ENCODE peak calls at places on chromosomes 13 and 19, in eight cellular contexts. One of them, this sample, is unnamed.

GRCh38 chr19:38617764-38618589 is at the start of gene MAP4K1:
- DNase-seq in stimulated activated CD8-positive, alpha-beta memory T cell treated with anti-CD3 and anti-CD28 coated beads, Interleukin-12 subunit alpha, Interleukin-12 subunit beta, amount 100 ng/mL, for 4 hours: peak; percentile 37
- DNase-seq in T-helper 1 cell: peak; percentile 59
- DNase-seq in cardiac septum: peak; percentile 82
- DNase-seq in GM13977: peak; percentile 85
- DNase-seq in GM12864: peak; percentile 86
- DNase-seq in activated naive CD4-positive, alpha-beta T cell: peak; percentile 16
- DNase-seq in NAMALWA: peak; percentile 98
- DNase-seq in this sample: peak; percentile 45

GRCh38 chr19:38545596-38545995 is 72.2 kb downstream of the MAP4K1 start:
- DNase-seq in stimulated activated CD8-positive, alpha-beta memory T cell treated with anti-CD3 and anti-CD28 coated beads, Interleukin-12 subunit alpha, Interleukin-12 subunit beta, amount 100 ng/mL, for 4 hours: no peak
- DNase-seq in T-helper 1 cell: no peak
- DNase-seq in cardiac septum: no peak
- DNase-seq in GM13977: no peak
- DNase-seq in GM12864: no peak
- DNase-seq in activated naive CD4-positive, alpha-beta T cell: no peak
- DNase-seq in NAMALWA: no peak
- DNase-seq in this sample: no peak

GRCh38 chr19:38451036-38451435 is 17.5 kb downstream of the RYR1 start:
- DNase-seq in stimulated activated CD8-positive, alpha-beta memory T cell treated with anti-CD3 and anti-CD28 coated beads, Interleukin-12 subunit alpha, Interleukin-12 subunit beta, amount 100 ng/mL, for 4 hours: no peak
- DNase-seq in T-helper 1 cell: no peak
- DNase-seq in cardiac septum: no peak
- DNase-seq in GM13977: no peak
- DNase-seq in GM12864: no peak
- DNase-seq in activated naive CD4-positive, alpha-beta T cell: no peak
- DNase-seq in NAMALWA: no peak
- DNase-seq in this sample: no peak

GRCh38 chr19:20422216-20422615 is 143.4 kb downstream of the ZNF737 start:
- DNase-seq in stimulated activated CD8-positive, alpha-beta memory T cell treated with anti-CD3 and anti-CD28 coated beads, Interleukin-12 subunit alpha, Interleukin-12 subunit beta, amount 100 ng/mL, for 4 hours: no peak
- DNase-seq in T-helper 1 cell: no peak
- DNase-seq in cardiac septum: no peak
- DNase-seq in GM13977: no peak
- DNase-seq in GM12864: no peak
- DNase-seq in activated naive CD4-positive, alpha-beta T cell: no peak
- DNase-seq in NAMALWA: no peak
- DNase-seq in this sample: no peak

GRCh38 chr19:8155318-8155717 is 5.9 kb upstream of the FBN3 start:
- DNase-seq in stimulated activated CD8-positive, alpha-beta memory T cell treated with anti-CD3 and anti-CD28 coated beads, Interleukin-12 subunit alpha, Interleukin-12 subunit beta, amount 100 ng/mL, for 4 hours: no peak
- DNase-seq in T-helper 1 cell: no peak
- DNase-seq in cardiac septum: no peak
- DNase-seq in GM13977: no peak
- DNase-seq in GM12864: no peak
- DNase-seq in activated naive CD4-positive, alpha-beta T cell: no peak
- DNase-seq in NAMALWA: no peak
- DNase-seq in this sample: no peak

GRCh38 chr19:14434543-14435319 is 1.6 kb downstream of the PKN1 start:
- DNase-seq in stimulated activated CD8-positive, alpha-beta memory T cell treated with anti-CD3 and anti-CD28 coated beads, Interleukin-12 subunit alpha, Interleukin-12 subunit beta, amount 100 ng/mL, for 4 hours: peak; percentile 43
- DNase-seq in T-helper 1 cell: no peak
- DNase-seq in cardiac septum: peak; percentile 88
- DNase-seq in GM13977: no peak
- DNase-seq in GM12864: no peak
- DNase-seq in activated naive CD4-positive, alpha-beta T cell: no peak
- DNase-seq in NAMALWA: no peak
- DNase-seq in this sample: peak; percentile 47

GRCh38 chr13:67390462-67391093 is 160.4 kb upstream of the PCDH9 start:
- DNase-seq in stimulated activated CD8-positive, alpha-beta memory T cell treated with anti-CD3 and anti-CD28 coated beads, Interleukin-12 subunit alpha, Interleukin-12 subunit beta, amount 100 ng/mL, for 4 hours: no peak
- DNase-seq in T-helper 1 cell: no peak
- DNase-seq in cardiac septum: no peak
- DNase-seq in GM13977: no peak
- DNase-seq in GM12864: no peak
- DNase-seq in activated naive CD4-positive, alpha-beta T cell: no peak
- DNase-seq in NAMALWA: no peak
- DNase-seq in this sample: peak; percentile 6

GRCh38 chr13:40762849-40763248 is 8.1 kb downstream of the MRPS31 start:
- DNase-seq in stimulated activated CD8-positive, alpha-beta memory T cell treated with anti-CD3 and anti-CD28 coated beads, Interleukin-12 subunit alpha, Interleukin-12 subunit beta, amount 100 ng/mL, for 4 hours: no peak
- DNase-seq in T-helper 1 cell: no peak
- DNase-seq in cardiac septum: no peak
- DNase-seq in GM13977: no peak
- DNase-seq in GM12864: no peak
- DNase-seq in activated naive CD4-positive, alpha-beta T cell: no peak
- DNase-seq in NAMALWA: no peak
- DNase-seq in this sample: no peak

GRCh38 chr19:4650159-4650558 is 10.8 kb downstream of the TNFAIP8L1 start:
- DNase-seq in stimulated activated CD8-positive, alpha-beta memory T cell treated with anti-CD3 and anti-CD28 coated beads, Interleukin-12 subunit alpha, Interleukin-12 subunit beta, amount 100 ng/mL, for 4 hours: no peak
- DNase-seq in T-helper 1 cell: no peak
- DNase-seq in cardiac septum: no peak
- DNase-seq in GM13977: no peak
- DNase-seq in GM12864: no peak
- DNase-seq in activated naive CD4-positive, alpha-beta T cell: no peak
- DNase-seq in NAMALWA: no peak
- DNase-seq in this sample: no peak

GRCh38 chr13:114106526-114106925 is 25.9 kb downstream of the RASA3 start:
- DNase-seq in stimulated activated CD8-positive, alpha-beta memory T cell treated with anti-CD3 and anti-CD28 coated beads, Interleukin-12 subunit alpha, Interleukin-12 subunit beta, amount 100 ng/mL, for 4 hours: no peak
- DNase-seq in T-helper 1 cell: no peak
- DNase-seq in cardiac septum: no peak
- DNase-seq in GM13977: no peak
- DNase-seq in GM12864: no peak
- DNase-seq in activated naive CD4-positive, alpha-beta T cell: no peak
- DNase-seq in NAMALWA: no peak
- DNase-seq in this sample: no peak

GRCh38 chr19:50977626-50978025 is 6.1 kb downstream of the KLK7 start:
- DNase-seq in stimulated activated CD8-positive, alpha-beta memory T cell treated with anti-CD3 and anti-CD28 coated beads, Interleukin-12 subunit alpha, Interleukin-12 subunit beta, amount 100 ng/mL, for 4 hours: no peak
- DNase-seq in T-helper 1 cell: no peak
- DNase-seq in cardiac septum: no peak
- DNase-seq in GM13977: no peak
- DNase-seq in GM12864: no peak
- DNase-seq in activated naive CD4-positive, alpha-beta T cell: no peak
- DNase-seq in NAMALWA: no peak
- DNase-seq in this sample: no peak

GRCh38 chr13:109747524-109747923 is 38.9 kb downstream of the IRS2 start:
- DNase-seq in stimulated activated CD8-positive, alpha-beta memory T cell treated with anti-CD3 and anti-CD28 coated beads, Interleukin-12 subunit alpha, Interleukin-12 subunit beta, amount 100 ng/mL, for 4 hours: no peak
- DNase-seq in T-helper 1 cell: no peak
- DNase-seq in cardiac septum: no peak
- DNase-seq in GM13977: no peak
- DNase-seq in GM12864: no peak
- DNase-seq in activated naive CD4-positive, alpha-beta T cell: no peak
- DNase-seq in NAMALWA: peak; percentile 69
- DNase-seq in this sample: peak; percentile 26

GRCh38 chr13:97280478-97280877 is 58.3 kb downstream of the MBNL2 start:
- DNase-seq in stimulated activated CD8-positive, alpha-beta memory T cell treated with anti-CD3 and anti-CD28 coated beads, Interleukin-12 subunit alpha, Interleukin-12 subunit beta, amount 100 ng/mL, for 4 hours: no peak
- DNase-seq in T-helper 1 cell: no peak
- DNase-seq in cardiac septum: no peak
- DNase-seq in GM13977: no peak
- DNase-seq in GM12864: no peak
- DNase-seq in activated naive CD4-positive, alpha-beta T cell: no peak
- DNase-seq in NAMALWA: peak; percentile 37
- DNase-seq in this sample: peak; percentile 42

GRCh38 chr13:30341815-30342570 is 34.6 kb upstream of the KATNAL1 start:
- DNase-seq in stimulated activated CD8-positive, alpha-beta memory T cell treated with anti-CD3 and anti-CD28 coated beads, Interleukin-12 subunit alpha, Interleukin-12 subunit beta, amount 100 ng/mL, for 4 hours: no peak
- DNase-seq in T-helper 1 cell: no peak
- DNase-seq in cardiac septum: peak; percentile 85
- DNase-seq in GM13977: no peak
- DNase-seq in GM12864: no peak
- DNase-seq in activated naive CD4-positive, alpha-beta T cell: no peak
- DNase-seq in NAMALWA: no peak
- DNase-seq in this sample: peak; percentile 95

GRCh38 chr13:32940601-32941000 is 75.6 kb upstream of the KL start:
- DNase-seq in stimulated activated CD8-positive, alpha-beta memory T cell treated with anti-CD3 and anti-CD28 coated beads, Interleukin-12 subunit alpha, Interleukin-12 subunit beta, amount 100 ng/mL, for 4 hours: no peak
- DNase-seq in T-helper 1 cell: no peak
- DNase-seq in cardiac septum: no peak
- DNase-seq in GM13977: no peak
- DNase-seq in GM12864: no peak
- DNase-seq in activated naive CD4-positive, alpha-beta T cell: no peak
- DNase-seq in NAMALWA: no peak
- DNase-seq in this sample: no peak